ENCODE peak calls at places on chromosome 9, in seven cellular contexts. One of them, this sample, is unnamed. For H3K9me3, the result is how much of the 10 kb centered on the place peaks cover.

GRCh38 chr9:78986446-78986845 is 585.3 kb upstream of the TLE4 start:
- DNase-seq in aorta: no peak
- DNase-seq in endothelial cell of umbilical vein: no peak
- DNase-seq in AG04450: no peak
- DNase-seq in Peyer's patch: no peak
- DNase-seq in CD8-positive, alpha-beta T cell: no peak
- DNase-seq in colonic mucosa: no peak
- DNase-seq in this sample: no peak

GRCh38 chr9:87656485-87656884 is 69.4 kb upstream of the CTSL start:
- DNase-seq in aorta: no peak
- DNase-seq in endothelial cell of umbilical vein: peak
- DNase-seq in AG04450: no peak
- DNase-seq in Peyer's patch: no peak
- DNase-seq in CD8-positive, alpha-beta T cell: no peak
- DNase-seq in colonic mucosa: no peak
- DNase-seq in this sample: no peak

GRCh38 chr9:123132696-123133095 is 99.2 kb downstream of the GPR21 start:
- DNase-seq in aorta: no peak
- DNase-seq in endothelial cell of umbilical vein: no peak
- DNase-seq in AG04450: no peak
- DNase-seq in Peyer's patch: no peak
- DNase-seq in CD8-positive, alpha-beta T cell: no peak
- DNase-seq in colonic mucosa: no peak
- DNase-seq in this sample: no peak

GRCh38 chr9:5817776-5818336 is 15.1 kb downstream of the ERMP1 start:
- DNase-seq in aorta: no peak
- DNase-seq in endothelial cell of umbilical vein: peak
- DNase-seq in AG04450: no peak
- DNase-seq in Peyer's patch: no peak
- DNase-seq in CD8-positive, alpha-beta T cell: no peak
- DNase-seq in colonic mucosa: no peak
- DNase-seq in this sample: no peak

GRCh38 chr9:133457748-133458147 is 2.0 kb upstream of the CACFD1 start:
- DNase-seq in aorta: no peak
- DNase-seq in endothelial cell of umbilical vein: no peak
- DNase-seq in AG04450: no peak
- DNase-seq in Peyer's patch: no peak
- DNase-seq in CD8-positive, alpha-beta T cell: no peak
- DNase-seq in colonic mucosa: no peak
- DNase-seq in this sample: no peak

GRCh38 chr9:136928591-136928990 is 15.9 kb downstream of the FBXW5 start:
- DNase-seq in aorta: no peak
- DNase-seq in endothelial cell of umbilical vein: no peak
- DNase-seq in AG04450: no peak
- DNase-seq in Peyer's patch: no peak
- DNase-seq in CD8-positive, alpha-beta T cell: no peak
- DNase-seq in colonic mucosa: no peak
- DNase-seq in this sample: no peak

GRCh38 chr9:89368978-89369377 is 50.7 kb downstream of the SECISBP2 start:
- DNase-seq in aorta: peak
- DNase-seq in endothelial cell of umbilical vein: no peak
- DNase-seq in AG04450: no peak
- DNase-seq in Peyer's patch: no peak
- DNase-seq in CD8-positive, alpha-beta T cell: no peak
- DNase-seq in colonic mucosa: no peak
- DNase-seq in this sample: no peak

GRCh38 chr9:126991170-126991569 is 76.6 kb downstream of the RALGPS1 start:
- DNase-seq in aorta: no peak
- DNase-seq in endothelial cell of umbilical vein: no peak
- DNase-seq in AG04450: no peak
- DNase-seq in Peyer's patch: no peak
- DNase-seq in CD8-positive, alpha-beta T cell: no peak
- DNase-seq in colonic mucosa: no peak
- DNase-seq in this sample: no peak

GRCh38 chr9:131951905-131952304 is 127.8 kb downstream of the MED27 start:
- DNase-seq in aorta: peak
- DNase-seq in endothelial cell of umbilical vein: peak
- DNase-seq in AG04450: no peak
- DNase-seq in Peyer's patch: no peak
- DNase-seq in CD8-positive, alpha-beta T cell: no peak
- DNase-seq in colonic mucosa: no peak
- DNase-seq in this sample: no peak

GRCh38 chr9:117034862-117035261 is 347.8 kb downstream of the TRIM32 start:
- DNase-seq in aorta: no peak
- DNase-seq in endothelial cell of umbilical vein: no peak
- DNase-seq in AG04450: no peak
- DNase-seq in Peyer's patch: no peak
- DNase-seq in CD8-positive, alpha-beta T cell: no peak
- DNase-seq in colonic mucosa: no peak
- DNase-seq in this sample: no peak

GRCh38 chr9:121857941-121858340 is 206.5 kb downstream of the DAB2IP start:
- DNase-seq in aorta: no peak
- DNase-seq in endothelial cell of umbilical vein: no peak
- DNase-seq in AG04450: no peak
- DNase-seq in Peyer's patch: no peak
- DNase-seq in CD8-positive, alpha-beta T cell: no peak
- DNase-seq in colonic mucosa: no peak
- DNase-seq in this sample: no peak

GRCh38 chr9:95012902-95013301 is 286.4 kb downstream of the AOPEP start:
- DNase-seq in aorta: no peak
- DNase-seq in endothelial cell of umbilical vein: no peak
- DNase-seq in AG04450: no peak
- DNase-seq in Peyer's patch: no peak
- DNase-seq in CD8-positive, alpha-beta T cell: no peak
- DNase-seq in colonic mucosa: no peak
- DNase-seq in this sample: no peak
- H3K9me3 ChIP-seq in aorta: under half
- H3K9me3 ChIP-seq in endothelial cell of umbilical vein: under half
- H3K9me3 ChIP-seq in AG04450: under half
- H3K9me3 ChIP-seq in Peyer's patch: under half
- H3K9me3 ChIP-seq in CD8-positive, alpha-beta T cell: under half
- H3K9me3 ChIP-seq in colonic mucosa: under half
- H3K9me3 ChIP-seq in this sample: under half

GRCh38 chr9:1362845-1363244 is 312.7 kb downstream of the DMRT2 start:
- DNase-seq in aorta: no peak
- DNase-seq in endothelial cell of umbilical vein: no peak
- DNase-seq in AG04450: no peak
- DNase-seq in Peyer's patch: no peak
- DNase-seq in CD8-positive, alpha-beta T cell: no peak
- DNase-seq in colonic mucosa: no peak
- DNase-seq in this sample: no peak

GRCh38 chr9:1366300-1366699 is 316.1 kb downstream of the DMRT2 start:
- DNase-seq in aorta: no peak
- DNase-seq in endothelial cell of umbilical vein: no peak
- DNase-seq in AG04450: no peak
- DNase-seq in Peyer's patch: no peak
- DNase-seq in CD8-positive, alpha-beta T cell: no peak
- DNase-seq in colonic mucosa: no peak
- DNase-seq in this sample: no peak
- H3K9me3 ChIP-seq in aorta: under half
- H3K9me3 ChIP-seq in endothelial cell of umbilical vein: under half
- H3K9me3 ChIP-seq in AG04450: under half
- H3K9me3 ChIP-seq in Peyer's patch: under half
- H3K9me3 ChIP-seq in CD8-positive, alpha-beta T cell: under half
- H3K9me3 ChIP-seq in colonic mucosa: under half
- H3K9me3 ChIP-seq in this sample: under half

GRCh38 chr9:40911647-40912046 is 216.8 kb downstream of the FOXD4L6 start:
- DNase-seq in aorta: no peak
- DNase-seq in endothelial cell of umbilical vein: no peak
- DNase-seq in AG04450: no peak
- DNase-seq in Peyer's patch: no peak
- DNase-seq in CD8-positive, alpha-beta T cell: no peak
- DNase-seq in colonic mucosa: no peak
- DNase-seq in this sample: no peak
- H3K9me3 ChIP-seq in aorta: half or more
- H3K9me3 ChIP-seq in endothelial cell of umbilical vein: under half
- H3K9me3 ChIP-seq in AG04450: half or more
- H3K9me3 ChIP-seq in Peyer's patch: half or more
- H3K9me3 ChIP-seq in CD8-positive, alpha-beta T cell: half or more
- H3K9me3 ChIP-seq in colonic mucosa: under half
- H3K9me3 ChIP-seq in this sample: under half

DNA sequence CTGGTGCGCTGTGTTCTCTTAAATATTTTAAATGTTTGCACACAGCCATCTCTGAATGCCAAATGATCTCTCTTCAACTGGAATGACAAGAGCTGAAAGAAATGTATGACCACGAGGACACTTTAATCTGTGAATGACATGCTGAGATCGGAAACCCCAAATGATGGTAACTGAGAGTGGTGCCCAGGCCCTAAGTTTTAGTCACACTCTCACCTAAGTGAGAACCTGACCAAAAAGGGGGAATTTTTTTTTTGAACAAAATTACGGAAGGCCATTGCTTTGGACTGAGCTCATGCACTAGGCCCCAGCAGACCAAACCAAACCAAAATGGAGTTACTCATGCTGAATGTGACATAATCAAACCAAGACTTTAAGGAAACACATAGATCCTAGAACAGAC is 167.1 kb upstream of the TUT7 start:
- DNase-seq in aorta: no peak
- DNase-seq in endothelial cell of umbilical vein: no peak
- DNase-seq in AG04450: no peak
- DNase-seq in Peyer's patch: no peak
- DNase-seq in CD8-positive, alpha-beta T cell: no peak
- DNase-seq in colonic mucosa: no peak
- DNase-seq in this sample: no peak
- H3K9me3 ChIP-seq in aorta: under half
- H3K9me3 ChIP-seq in endothelial cell of umbilical vein: under half
- H3K9me3 ChIP-seq in AG04450: under half
- H3K9me3 ChIP-seq in Peyer's patch: under half
- H3K9me3 ChIP-seq in CD8-positive, alpha-beta T cell: under half
- H3K9me3 ChIP-seq in colonic mucosa: under half
- H3K9me3 ChIP-seq in this sample: under half

GRCh38 chr9:40927851-40928802 is 200.4 kb downstream of the FOXD4L6 start:
- DNase-seq in aorta: no peak
- DNase-seq in endothelial cell of umbilical vein: no peak
- DNase-seq in AG04450: no peak
- DNase-seq in Peyer's patch: no peak
- DNase-seq in CD8-positive, alpha-beta T cell: no peak
- DNase-seq in colonic mucosa: no peak
- DNase-seq in this sample: no peak
- H3K9me3 ChIP-seq in aorta: under half
- H3K9me3 ChIP-seq in endothelial cell of umbilical vein: under half
- H3K9me3 ChIP-seq in AG04450: under half
- H3K9me3 ChIP-seq in Peyer's patch: under half
- H3K9me3 ChIP-seq in CD8-positive, alpha-beta T cell: half or more
- H3K9me3 ChIP-seq in colonic mucosa: under half
- H3K9me3 ChIP-seq in this sample: under half

DNA sequence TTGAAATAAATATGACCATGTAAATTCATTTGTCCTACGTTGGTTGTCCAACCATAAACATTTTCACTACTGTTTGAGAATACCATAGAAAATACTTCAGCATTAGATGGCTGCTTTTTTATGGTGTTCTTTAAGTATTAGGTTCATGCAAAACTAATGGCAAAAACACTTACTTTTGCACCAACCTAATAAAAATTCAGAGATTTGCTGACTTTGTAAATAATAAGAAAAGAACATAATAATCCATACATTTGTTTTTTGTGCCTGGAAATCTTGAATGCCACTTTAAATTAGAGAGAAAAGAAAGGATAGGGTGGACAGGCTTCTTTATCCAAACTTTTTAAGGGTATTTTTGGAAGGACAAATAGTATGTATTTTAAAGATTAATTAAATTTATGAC is 719.7 kb upstream of the TYRP1 start:
- DNase-seq in aorta: no peak
- DNase-seq in endothelial cell of umbilical vein: no peak
- DNase-seq in AG04450: no peak
- DNase-seq in Peyer's patch: no peak
- DNase-seq in CD8-positive, alpha-beta T cell: no peak
- DNase-seq in colonic mucosa: no peak
- DNase-seq in this sample: no peak
- H3K9me3 ChIP-seq in aorta: under half
- H3K9me3 ChIP-seq in endothelial cell of umbilical vein: under half
- H3K9me3 ChIP-seq in AG04450: under half
- H3K9me3 ChIP-seq in Peyer's patch: under half
- H3K9me3 ChIP-seq in CD8-positive, alpha-beta T cell: under half
- H3K9me3 ChIP-seq in colonic mucosa: under half
- H3K9me3 ChIP-seq in this sample: under half

GRCh38 chr9:135001526-135001925 is 83.8 kb upstream of the FCN1 start:
- DNase-seq in aorta: peak
- DNase-seq in endothelial cell of umbilical vein: no peak
- DNase-seq in AG04450: no peak
- DNase-seq in Peyer's patch: no peak
- DNase-seq in CD8-positive, alpha-beta T cell: no peak
- DNase-seq in colonic mucosa: no peak
- DNase-seq in this sample: no peak
- H3K9me3 ChIP-seq in aorta: under half
- H3K9me3 ChIP-seq in endothelial cell of umbilical vein: under half
- H3K9me3 ChIP-seq in AG04450: under half
- H3K9me3 ChIP-seq in Peyer's patch: under half
- H3K9me3 ChIP-seq in CD8-positive, alpha-beta T cell: under half
- H3K9me3 ChIP-seq in colonic mucosa: under half
- H3K9me3 ChIP-seq in this sample: under half

GRCh38 chr9:40914772-40915659 is 213.5 kb downstream of the FOXD4L6 start:
- DNase-seq in aorta: no peak
- DNase-seq in endothelial cell of umbilical vein: no peak
- DNase-seq in AG04450: no peak
- DNase-seq in Peyer's patch: no peak
- DNase-seq in CD8-positive, alpha-beta T cell: no peak
- DNase-seq in colonic mucosa: no peak
- DNase-seq in this sample: no peak

GRCh38 chr9:40913096-40913719 is 215.3 kb downstream of the FOXD4L6 start:
- DNase-seq in aorta: no peak
- DNase-seq in endothelial cell of umbilical vein: no peak
- DNase-seq in AG04450: no peak
- DNase-seq in Peyer's patch: no peak
- DNase-seq in CD8-positive, alpha-beta T cell: no peak
- DNase-seq in colonic mucosa: no peak
- DNase-seq in this sample: no peak

GRCh38 chr9:40909821-40910220 is 218.7 kb downstream of the FOXD4L6 start:
- DNase-seq in aorta: no peak
- DNase-seq in endothelial cell of umbilical vein: no peak
- DNase-seq in AG04450: no peak
- DNase-seq in Peyer's patch: no peak
- DNase-seq in CD8-positive, alpha-beta T cell: no peak
- DNase-seq in colonic mucosa: no peak
- DNase-seq in this sample: no peak

GRCh38 chr9:40913928-40914673 is 214.4 kb downstream of the FOXD4L6 start:
- DNase-seq in aorta: no peak
- DNase-seq in endothelial cell of umbilical vein: no peak
- DNase-seq in AG04450: no peak
- DNase-seq in Peyer's patch: no peak
- DNase-seq in CD8-positive, alpha-beta T cell: no peak
- DNase-seq in colonic mucosa: no peak
- DNase-seq in this sample: no peak
- H3K9me3 ChIP-seq in aorta: under half
- H3K9me3 ChIP-seq in endothelial cell of umbilical vein: under half
- H3K9me3 ChIP-seq in AG04450: under half
- H3K9me3 ChIP-seq in Peyer's patch: half or more
- H3K9me3 ChIP-seq in CD8-positive, alpha-beta T cell: half or more
- H3K9me3 ChIP-seq in colonic mucosa: under half
- H3K9me3 ChIP-seq in this sample: half or more

GRCh38 chr9:1522219-1522767 is 472.1 kb downstream of the DMRT2 start:
- DNase-seq in aorta: no peak
- DNase-seq in endothelial cell of umbilical vein: no peak
- DNase-seq in AG04450: no peak
- DNase-seq in Peyer's patch: no peak
- DNase-seq in CD8-positive, alpha-beta T cell: no peak
- DNase-seq in colonic mucosa: no peak
- DNase-seq in this sample: no peak

DNA sequence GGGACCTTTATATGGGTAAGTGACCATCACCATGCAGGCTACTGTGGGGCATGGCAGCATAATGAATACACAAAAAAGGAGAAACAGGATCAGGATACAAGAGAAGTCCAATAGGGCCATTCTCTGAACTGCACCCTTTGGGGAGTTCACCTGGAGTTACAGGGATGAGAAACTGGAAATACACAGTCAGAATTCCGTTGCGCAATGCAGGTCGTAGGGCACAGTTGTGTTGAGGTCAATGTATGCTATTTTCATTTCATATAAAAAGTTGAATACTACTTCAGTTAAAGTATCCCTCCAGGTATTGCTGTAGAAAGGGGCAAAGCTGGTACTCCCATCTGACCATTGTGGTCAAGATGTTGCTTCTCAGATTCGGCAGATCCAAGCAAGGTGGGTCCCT is 471.4 kb downstream of the DMRT2 start:
- DNase-seq in aorta: no peak
- DNase-seq in endothelial cell of umbilical vein: no peak
- DNase-seq in AG04450: no peak
- DNase-seq in Peyer's patch: no peak
- DNase-seq in CD8-positive, alpha-beta T cell: no peak
- DNase-seq in colonic mucosa: no peak
- DNase-seq in this sample: no peak
- H3K9me3 ChIP-seq in aorta: under half
- H3K9me3 ChIP-seq in endothelial cell of umbilical vein: under half
- H3K9me3 ChIP-seq in AG04450: under half
- H3K9me3 ChIP-seq in Peyer's patch: under half
- H3K9me3 ChIP-seq in CD8-positive, alpha-beta T cell: under half
- H3K9me3 ChIP-seq in colonic mucosa: under half
- H3K9me3 ChIP-seq in this sample: under half